ENCODE peak calls at places on chromosome 4, in four cellular contexts. One of them, this sample, is unnamed.

GRCh38 chr4:98514930-98515809 is 143.2 kb downstream of the TSPAN5 start:
- DNase-seq in stimulated activated CD4-positive, alpha-beta T cell treated with anti-CD3 and anti-CD28 coated beads, Interleukin-1b, Interleukin-23, amount 100 ng/mL, for 48 hours: no peak
- DNase-seq in activated naive CD8-positive, alpha-beta T cell treated with anti-CD3 and anti-CD28 coated beads, Interleukin-2, amount 50 U/mL, for 16 hours: no peak
- DNase-seq in cardiac muscle cell: no peak
- DNase-seq in this sample: no peak

GRCh38 chr4:19913670-19914069 is 338.0 kb upstream of the SLIT2 start:
- DNase-seq in cardiac muscle cell: no peak
- DNase-seq in stimulated activated CD4-positive, alpha-beta T cell treated with anti-CD3 and anti-CD28 coated beads, Interleukin-1b, Interleukin-23, amount 100 ng/mL, for 48 hours: no peak
- DNase-seq in activated naive CD8-positive, alpha-beta T cell treated with anti-CD3 and anti-CD28 coated beads, Interleukin-2, amount 50 U/mL, for 16 hours: no peak
- DNase-seq in this sample: no peak

GRCh38 chr4:76881375-76881774 is 16.6 kb downstream of the SOWAHB start:
- DNase-seq in activated naive CD8-positive, alpha-beta T cell treated with anti-CD3 and anti-CD28 coated beads, Interleukin-2, amount 50 U/mL, for 16 hours: no peak
- DNase-seq in stimulated activated CD4-positive, alpha-beta T cell treated with anti-CD3 and anti-CD28 coated beads, Interleukin-1b, Interleukin-23, amount 100 ng/mL, for 48 hours: no peak
- DNase-seq in cardiac muscle cell: no peak
- DNase-seq in this sample: no peak

GRCh38 chr4:188403272-188403671 is 264.0 kb downstream of the TRIML1 start:
- DNase-seq in activated naive CD8-positive, alpha-beta T cell treated with anti-CD3 and anti-CD28 coated beads, Interleukin-2, amount 50 U/mL, for 16 hours: no peak
- DNase-seq in cardiac muscle cell: peak; percentile 15
- DNase-seq in stimulated activated CD4-positive, alpha-beta T cell treated with anti-CD3 and anti-CD28 coated beads, Interleukin-1b, Interleukin-23, amount 100 ng/mL, for 48 hours: no peak
- DNase-seq in this sample: no peak

GRCh38 chr4:54004463-54004862 is 59.9 kb downstream of the CHIC2 start:
- DNase-seq in activated naive CD8-positive, alpha-beta T cell treated with anti-CD3 and anti-CD28 coated beads, Interleukin-2, amount 50 U/mL, for 16 hours: no peak
- DNase-seq in stimulated activated CD4-positive, alpha-beta T cell treated with anti-CD3 and anti-CD28 coated beads, Interleukin-1b, Interleukin-23, amount 100 ng/mL, for 48 hours: no peak
- DNase-seq in cardiac muscle cell: no peak
- DNase-seq in this sample: no peak

GRCh38 chr4:184441461-184442392 is 32.6 kb downstream of the IRF2 start:
- DNase-seq in stimulated activated CD4-positive, alpha-beta T cell treated with anti-CD3 and anti-CD28 coated beads, Interleukin-1b, Interleukin-23, amount 100 ng/mL, for 48 hours: no peak
- DNase-seq in activated naive CD8-positive, alpha-beta T cell treated with anti-CD3 and anti-CD28 coated beads, Interleukin-2, amount 50 U/mL, for 16 hours: no peak
- DNase-seq in cardiac muscle cell: peak; percentile 32
- DNase-seq in this sample: no peak

GRCh38 chr4:128521634-128522253 is 234.1 kb upstream of the PGRMC2 start:
- DNase-seq in activated naive CD8-positive, alpha-beta T cell treated with anti-CD3 and anti-CD28 coated beads, Interleukin-2, amount 50 U/mL, for 16 hours: no peak
- DNase-seq in cardiac muscle cell: peak; percentile 68
- DNase-seq in stimulated activated CD4-positive, alpha-beta T cell treated with anti-CD3 and anti-CD28 coated beads, Interleukin-1b, Interleukin-23, amount 100 ng/mL, for 48 hours: no peak
- DNase-seq in this sample: no peak

GRCh38 chr4:81516241-81516640 is 44.5 kb upstream of the RASGEF1B start:
- DNase-seq in cardiac muscle cell: no peak
- DNase-seq in activated naive CD8-positive, alpha-beta T cell treated with anti-CD3 and anti-CD28 coated beads, Interleukin-2, amount 50 U/mL, for 16 hours: no peak
- DNase-seq in stimulated activated CD4-positive, alpha-beta T cell treated with anti-CD3 and anti-CD28 coated beads, Interleukin-1b, Interleukin-23, amount 100 ng/mL, for 48 hours: no peak
- DNase-seq in this sample: no peak

GRCh38 chr4:57378766-57379165 is 268.6 kb upstream of the IGFBP7 start:
- DNase-seq in cardiac muscle cell: peak; percentile 2
- DNase-seq in activated naive CD8-positive, alpha-beta T cell treated with anti-CD3 and anti-CD28 coated beads, Interleukin-2, amount 50 U/mL, for 16 hours: no peak
- DNase-seq in stimulated activated CD4-positive, alpha-beta T cell treated with anti-CD3 and anti-CD28 coated beads, Interleukin-1b, Interleukin-23, amount 100 ng/mL, for 48 hours: no peak
- DNase-seq in this sample: no peak

GRCh38 chr4:188822698-188823097 is 683.5 kb downstream of the TRIML1 start:
- DNase-seq in cardiac muscle cell: no peak
- DNase-seq in activated naive CD8-positive, alpha-beta T cell treated with anti-CD3 and anti-CD28 coated beads, Interleukin-2, amount 50 U/mL, for 16 hours: no peak
- DNase-seq in stimulated activated CD4-positive, alpha-beta T cell treated with anti-CD3 and anti-CD28 coated beads, Interleukin-1b, Interleukin-23, amount 100 ng/mL, for 48 hours: no peak
- DNase-seq in this sample: peak; percentile 26

GRCh38 chr4:48898733-48899431 is 7.7 kb downstream of the OCIAD2 start:
- DNase-seq in cardiac muscle cell: peak; percentile 38
- DNase-seq in stimulated activated CD4-positive, alpha-beta T cell treated with anti-CD3 and anti-CD28 coated beads, Interleukin-1b, Interleukin-23, amount 100 ng/mL, for 48 hours: no peak
- DNase-seq in activated naive CD8-positive, alpha-beta T cell treated with anti-CD3 and anti-CD28 coated beads, Interleukin-2, amount 50 U/mL, for 16 hours: no peak
- DNase-seq in this sample: no peak

GRCh38 chr4:100823066-100823992 is 305.5 kb upstream of the EMCN start:
- DNase-seq in cardiac muscle cell: no peak
- DNase-seq in activated naive CD8-positive, alpha-beta T cell treated with anti-CD3 and anti-CD28 coated beads, Interleukin-2, amount 50 U/mL, for 16 hours: no peak
- DNase-seq in stimulated activated CD4-positive, alpha-beta T cell treated with anti-CD3 and anti-CD28 coated beads, Interleukin-1b, Interleukin-23, amount 100 ng/mL, for 48 hours: peak; percentile 40
- DNase-seq in this sample: no peak

GRCh38 chr4:102356562-102357202 is 11.4 kb upstream of the SLC39A8 start:
- DNase-seq in stimulated activated CD4-positive, alpha-beta T cell treated with anti-CD3 and anti-CD28 coated beads, Interleukin-1b, Interleukin-23, amount 100 ng/mL, for 48 hours: no peak
- DNase-seq in activated naive CD8-positive, alpha-beta T cell treated with anti-CD3 and anti-CD28 coated beads, Interleukin-2, amount 50 U/mL, for 16 hours: no peak
- DNase-seq in cardiac muscle cell: no peak
- DNase-seq in this sample: no peak

GRCh38 chr4:43112139-43112538 is 219.6 kb downstream of the GRXCR1 start:
- DNase-seq in cardiac muscle cell: no peak
- DNase-seq in stimulated activated CD4-positive, alpha-beta T cell treated with anti-CD3 and anti-CD28 coated beads, Interleukin-1b, Interleukin-23, amount 100 ng/mL, for 48 hours: no peak
- DNase-seq in activated naive CD8-positive, alpha-beta T cell treated with anti-CD3 and anti-CD28 coated beads, Interleukin-2, amount 50 U/mL, for 16 hours: no peak
- DNase-seq in this sample: no peak

GRCh38 chr4:95190751-95191436 is 357.9 kb downstream of the UNC5C start:
- DNase-seq in activated naive CD8-positive, alpha-beta T cell treated with anti-CD3 and anti-CD28 coated beads, Interleukin-2, amount 50 U/mL, for 16 hours: no peak
- DNase-seq in stimulated activated CD4-positive, alpha-beta T cell treated with anti-CD3 and anti-CD28 coated beads, Interleukin-1b, Interleukin-23, amount 100 ng/mL, for 48 hours: no peak
- DNase-seq in cardiac muscle cell: no peak
- DNase-seq in this sample: peak; percentile 43

GRCh38 chr4:133147922-133148689 is 988 bp upstream of the PCDH10 start:
- DNase-seq in activated naive CD8-positive, alpha-beta T cell treated with anti-CD3 and anti-CD28 coated beads, Interleukin-2, amount 50 U/mL, for 16 hours: no peak
- DNase-seq in cardiac muscle cell: peak; percentile 72
- DNase-seq in stimulated activated CD4-positive, alpha-beta T cell treated with anti-CD3 and anti-CD28 coated beads, Interleukin-1b, Interleukin-23, amount 100 ng/mL, for 48 hours: no peak
- DNase-seq in this sample: peak; percentile 49

GRCh38 chr4:54660591-54660990 is 2.8 kb downstream of the KIT start:
- DNase-seq in cardiac muscle cell: no peak
- DNase-seq in activated naive CD8-positive, alpha-beta T cell treated with anti-CD3 and anti-CD28 coated beads, Interleukin-2, amount 50 U/mL, for 16 hours: no peak
- DNase-seq in stimulated activated CD4-positive, alpha-beta T cell treated with anti-CD3 and anti-CD28 coated beads, Interleukin-1b, Interleukin-23, amount 100 ng/mL, for 48 hours: no peak
- DNase-seq in this sample: no peak

GRCh38 chr4:98448923-98449322 is 187.7 kb downstream of the RAP1GDS1 start:
- DNase-seq in activated naive CD8-positive, alpha-beta T cell treated with anti-CD3 and anti-CD28 coated beads, Interleukin-2, amount 50 U/mL, for 16 hours: no peak
- DNase-seq in cardiac muscle cell: peak; percentile 42
- DNase-seq in stimulated activated CD4-positive, alpha-beta T cell treated with anti-CD3 and anti-CD28 coated beads, Interleukin-1b, Interleukin-23, amount 100 ng/mL, for 48 hours: no peak
- DNase-seq in this sample: no peak

GRCh38 chr4:182337366-182337765 is 94.2 kb downstream of the TENM3 start:
- DNase-seq in cardiac muscle cell: no peak
- DNase-seq in stimulated activated CD4-positive, alpha-beta T cell treated with anti-CD3 and anti-CD28 coated beads, Interleukin-1b, Interleukin-23, amount 100 ng/mL, for 48 hours: no peak
- DNase-seq in activated naive CD8-positive, alpha-beta T cell treated with anti-CD3 and anti-CD28 coated beads, Interleukin-2, amount 50 U/mL, for 16 hours: no peak
- DNase-seq in this sample: no peak

GRCh38 chr4:159723341-159724048 is 620.6 kb downstream of the RAPGEF2 start:
- DNase-seq in cardiac muscle cell: no peak
- DNase-seq in activated naive CD8-positive, alpha-beta T cell treated with anti-CD3 and anti-CD28 coated beads, Interleukin-2, amount 50 U/mL, for 16 hours: no peak
- DNase-seq in stimulated activated CD4-positive, alpha-beta T cell treated with anti-CD3 and anti-CD28 coated beads, Interleukin-1b, Interleukin-23, amount 100 ng/mL, for 48 hours: no peak
- DNase-seq in this sample: no peak

GRCh38 chr4:7367894-7368293 is 66.8 kb downstream of the PSAPL1 start:
- DNase-seq in cardiac muscle cell: no peak
- DNase-seq in stimulated activated CD4-positive, alpha-beta T cell treated with anti-CD3 and anti-CD28 coated beads, Interleukin-1b, Interleukin-23, amount 100 ng/mL, for 48 hours: no peak
- DNase-seq in activated naive CD8-positive, alpha-beta T cell treated with anti-CD3 and anti-CD28 coated beads, Interleukin-2, amount 50 U/mL, for 16 hours: no peak
- DNase-seq in this sample: no peak

GRCh38 chr4:175509320-175509719 is 302.7 kb downstream of the GPM6A start:
- DNase-seq in activated naive CD8-positive, alpha-beta T cell treated with anti-CD3 and anti-CD28 coated beads, Interleukin-2, amount 50 U/mL, for 16 hours: no peak
- DNase-seq in cardiac muscle cell: no peak
- DNase-seq in stimulated activated CD4-positive, alpha-beta T cell treated with anti-CD3 and anti-CD28 coated beads, Interleukin-1b, Interleukin-23, amount 100 ng/mL, for 48 hours: no peak
- DNase-seq in this sample: no peak

GRCh38 chr4:6179362-6179761 is 21.0 kb downstream of the JAKMIP1 start:
- DNase-seq in cardiac muscle cell: no peak
- DNase-seq in activated naive CD8-positive, alpha-beta T cell treated with anti-CD3 and anti-CD28 coated beads, Interleukin-2, amount 50 U/mL, for 16 hours: no peak
- DNase-seq in stimulated activated CD4-positive, alpha-beta T cell treated with anti-CD3 and anti-CD28 coated beads, Interleukin-1b, Interleukin-23, amount 100 ng/mL, for 48 hours: no peak
- DNase-seq in this sample: no peak

GRCh38 chr4:4686396-4686795 is 144.5 kb upstream of the STX18 start:
- DNase-seq in cardiac muscle cell: no peak
- DNase-seq in stimulated activated CD4-positive, alpha-beta T cell treated with anti-CD3 and anti-CD28 coated beads, Interleukin-1b, Interleukin-23, amount 100 ng/mL, for 48 hours: no peak
- DNase-seq in activated naive CD8-positive, alpha-beta T cell treated with anti-CD3 and anti-CD28 coated beads, Interleukin-2, amount 50 U/mL, for 16 hours: no peak
- DNase-seq in this sample: no peak

GRCh38 chr4:24094726-24095125 is 204.9 kb upstream of the PPARGC1A start:
- DNase-seq in stimulated activated CD4-positive, alpha-beta T cell treated with anti-CD3 and anti-CD28 coated beads, Interleukin-1b, Interleukin-23, amount 100 ng/mL, for 48 hours: no peak
- DNase-seq in activated naive CD8-positive, alpha-beta T cell treated with anti-CD3 and anti-CD28 coated beads, Interleukin-2, amount 50 U/mL, for 16 hours: no peak
- DNase-seq in cardiac muscle cell: no peak
- DNase-seq in this sample: no peak

GRCh38 chr4:81896936-81897335 is 425.2 kb upstream of the RASGEF1B start:
- DNase-seq in cardiac muscle cell: no peak
- DNase-seq in activated naive CD8-positive, alpha-beta T cell treated with anti-CD3 and anti-CD28 coated beads, Interleukin-2, amount 50 U/mL, for 16 hours: no peak
- DNase-seq in stimulated activated CD4-positive, alpha-beta T cell treated with anti-CD3 and anti-CD28 coated beads, Interleukin-1b, Interleukin-23, amount 100 ng/mL, for 48 hours: no peak
- DNase-seq in this sample: no peak

GRCh38 chr4:170758988-170759387 is 669.2 kb upstream of the AADAT start:
- DNase-seq in cardiac muscle cell: no peak
- DNase-seq in activated naive CD8-positive, alpha-beta T cell treated with anti-CD3 and anti-CD28 coated beads, Interleukin-2, amount 50 U/mL, for 16 hours: no peak
- DNase-seq in stimulated activated CD4-positive, alpha-beta T cell treated with anti-CD3 and anti-CD28 coated beads, Interleukin-1b, Interleukin-23, amount 100 ng/mL, for 48 hours: no peak
- DNase-seq in this sample: no peak

GRCh38 chr4:91108751-91109150 is 981.6 kb downstream of the CCSER1 start:
- DNase-seq in cardiac muscle cell: no peak
- DNase-seq in stimulated activated CD4-positive, alpha-beta T cell treated with anti-CD3 and anti-CD28 coated beads, Interleukin-1b, Interleukin-23, amount 100 ng/mL, for 48 hours: no peak
- DNase-seq in activated naive CD8-positive, alpha-beta T cell treated with anti-CD3 and anti-CD28 coated beads, Interleukin-2, amount 50 U/mL, for 16 hours: no peak
- DNase-seq in this sample: no peak

GRCh38 chr4:122005064-122005755 is 53.4 kb upstream of the TRPC3 start:
- DNase-seq in activated naive CD8-positive, alpha-beta T cell treated with anti-CD3 and anti-CD28 coated beads, Interleukin-2, amount 50 U/mL, for 16 hours: no peak
- DNase-seq in stimulated activated CD4-positive, alpha-beta T cell treated with anti-CD3 and anti-CD28 coated beads, Interleukin-1b, Interleukin-23, amount 100 ng/mL, for 48 hours: no peak
- DNase-seq in cardiac muscle cell: no peak
- DNase-seq in this sample: no peak

GRCh38 chr4:57190651-57191481 is 80.7 kb upstream of the IGFBP7 start:
- DNase-seq in cardiac muscle cell: peak; percentile 63
- DNase-seq in stimulated activated CD4-positive, alpha-beta T cell treated with anti-CD3 and anti-CD28 coated beads, Interleukin-1b, Interleukin-23, amount 100 ng/mL, for 48 hours: no peak
- DNase-seq in activated naive CD8-positive, alpha-beta T cell treated with anti-CD3 and anti-CD28 coated beads, Interleukin-2, amount 50 U/mL, for 16 hours: no peak
- DNase-seq in this sample: peak; percentile 57

GRCh38 chr4:3262208-3263052 is 13.5 kb downstream of the MSANTD1 start:
- DNase-seq in stimulated activated CD4-positive, alpha-beta T cell treated with anti-CD3 and anti-CD28 coated beads, Interleukin-1b, Interleukin-23, amount 100 ng/mL, for 48 hours: no peak
- DNase-seq in cardiac muscle cell: no peak
- DNase-seq in activated naive CD8-positive, alpha-beta T cell treated with anti-CD3 and anti-CD28 coated beads, Interleukin-2, amount 50 U/mL, for 16 hours: no peak
- DNase-seq in this sample: no peak

GRCh38 chr4:122899682-122900081 is 22.7 kb downstream of the NUDT6 start:
- DNase-seq in cardiac muscle cell: no peak
- DNase-seq in stimulated activated CD4-positive, alpha-beta T cell treated with anti-CD3 and anti-CD28 coated beads, Interleukin-1b, Interleukin-23, amount 100 ng/mL, for 48 hours: no peak
- DNase-seq in activated naive CD8-positive, alpha-beta T cell treated with anti-CD3 and anti-CD28 coated beads, Interleukin-2, amount 50 U/mL, for 16 hours: no peak
- DNase-seq in this sample: no peak

GRCh38 chr4:177190995-177191568 is 118.6 kb upstream of the NEIL3 start:
- DNase-seq in activated naive CD8-positive, alpha-beta T cell treated with anti-CD3 and anti-CD28 coated beads, Interleukin-2, amount 50 U/mL, for 16 hours: no peak
- DNase-seq in stimulated activated CD4-positive, alpha-beta T cell treated with anti-CD3 and anti-CD28 coated beads, Interleukin-1b, Interleukin-23, amount 100 ng/mL, for 48 hours: no peak
- DNase-seq in cardiac muscle cell: peak; percentile 53
- DNase-seq in this sample: no peak

GRCh38 chr4:148118179-148118578 is 324.0 kb downstream of the NR3C2 start:
- DNase-seq in cardiac muscle cell: no peak
- DNase-seq in activated naive CD8-positive, alpha-beta T cell treated with anti-CD3 and anti-CD28 coated beads, Interleukin-2, amount 50 U/mL, for 16 hours: no peak
- DNase-seq in stimulated activated CD4-positive, alpha-beta T cell treated with anti-CD3 and anti-CD28 coated beads, Interleukin-1b, Interleukin-23, amount 100 ng/mL, for 48 hours: no peak
- DNase-seq in this sample: no peak

GRCh38 chr4:5963611-5964010 is 54.6 kb downstream of the C4orf50 start:
- DNase-seq in activated naive CD8-positive, alpha-beta T cell treated with anti-CD3 and anti-CD28 coated beads, Interleukin-2, amount 50 U/mL, for 16 hours: no peak
- DNase-seq in stimulated activated CD4-positive, alpha-beta T cell treated with anti-CD3 and anti-CD28 coated beads, Interleukin-1b, Interleukin-23, amount 100 ng/mL, for 48 hours: no peak
- DNase-seq in cardiac muscle cell: no peak
- DNase-seq in this sample: no peak

GRCh38 chr4:140163029-140163810 is 9.2 kb upstream of the MAML3 start:
- DNase-seq in activated naive CD8-positive, alpha-beta T cell treated with anti-CD3 and anti-CD28 coated beads, Interleukin-2, amount 50 U/mL, for 16 hours: no peak
- DNase-seq in cardiac muscle cell: peak; percentile 85
- DNase-seq in stimulated activated CD4-positive, alpha-beta T cell treated with anti-CD3 and anti-CD28 coated beads, Interleukin-1b, Interleukin-23, amount 100 ng/mL, for 48 hours: no peak
- DNase-seq in this sample: no peak

GRCh38 chr4:101345271-101345595 is 2.1 kb downstream of the PPP3CA start:
- DNase-seq in activated naive CD8-positive, alpha-beta T cell treated with anti-CD3 and anti-CD28 coated beads, Interleukin-2, amount 50 U/mL, for 16 hours: no peak
- DNase-seq in cardiac muscle cell: peak; percentile 59
- DNase-seq in stimulated activated CD4-positive, alpha-beta T cell treated with anti-CD3 and anti-CD28 coated beads, Interleukin-1b, Interleukin-23, amount 100 ng/mL, for 48 hours: no peak
- DNase-seq in this sample: peak; percentile 30

GRCh38 chr4:135122457-135122856 is 920.9 kb upstream of the PABPC4L start:
- DNase-seq in cardiac muscle cell: no peak
- DNase-seq in activated naive CD8-positive, alpha-beta T cell treated with anti-CD3 and anti-CD28 coated beads, Interleukin-2, amount 50 U/mL, for 16 hours: no peak
- DNase-seq in stimulated activated CD4-positive, alpha-beta T cell treated with anti-CD3 and anti-CD28 coated beads, Interleukin-1b, Interleukin-23, amount 100 ng/mL, for 48 hours: no peak
- DNase-seq in this sample: no peak

GRCh38 chr4:47930971-47931804 is 16.8 kb upstream of the NFXL1 start:
- DNase-seq in stimulated activated CD4-positive, alpha-beta T cell treated with anti-CD3 and anti-CD28 coated beads, Interleukin-1b, Interleukin-23, amount 100 ng/mL, for 48 hours: no peak
- DNase-seq in activated naive CD8-positive, alpha-beta T cell treated with anti-CD3 and anti-CD28 coated beads, Interleukin-2, amount 50 U/mL, for 16 hours: no peak
- DNase-seq in cardiac muscle cell: peak; percentile 72
- DNase-seq in this sample: no peak

GRCh38 chr4:71938776-71939175 is 93.0 kb upstream of the NPFFR2 start:
- DNase-seq in stimulated activated CD4-positive, alpha-beta T cell treated with anti-CD3 and anti-CD28 coated beads, Interleukin-1b, Interleukin-23, amount 100 ng/mL, for 48 hours: no peak
- DNase-seq in cardiac muscle cell: no peak
- DNase-seq in activated naive CD8-positive, alpha-beta T cell treated with anti-CD3 and anti-CD28 coated beads, Interleukin-2, amount 50 U/mL, for 16 hours: no peak
- DNase-seq in this sample: no peak

This sample was measured in nephron progenitor cell.